ENCODE peak calls at places on chromosome 21, in nine cellular contexts. V is iPS-NIHi11; Y is NAMALWA; J is Daoy; I is HCEC 1CT; G is stimulated activated CD8-positive, alpha-beta memory T cell treated with anti-CD3 and anti-CD28 coated beads, Interleukin-2, amount 100 ng/mL, for 1 hour; B is fibroblast of lung; Z is EH; T is right atrium auricular region. S is an unnamed sample.

GRCh38 chr21:37974081-37974480 is 57.8 kb upstream of the KCNJ6 start:
- DNase-seq in V (no peak), Y (no peak), J (peak), I (no peak), G (no peak), B (no peak), Z (peak), T (no peak), S (no peak)

GRCh38 chr21:29378814-29379213 is 80.1 kb downstream of the BACH1 start:
- DNase-seq in V (no peak), Y (no peak), J (no peak), I (no peak), G (no peak), B (peak), Z (peak), T (no peak), S (no peak)

GRCh38 chr21:14956826-14957225 is 108.0 kb downstream of the NRIP1 start:
- DNase-seq in V (no peak), Y (no peak), J (no peak), I (peak), G (no peak), B (no peak), Z (peak), T (no peak), S (no peak)

GRCh38 chr21:45998276-45998701 is 16.7 kb downstream of the COL6A1 start:
- DNase-seq in V (peak), Y (no peak), J (no peak), I (no peak), G (no peak), B (no peak), Z (no peak), T (peak), S (no peak)

GRCh38 chr21:14737922-14738321 is 191.8 kb upstream of the SAMSN1 start:
- DNase-seq in V (peak), Y (peak), J (peak), I (peak), G (peak), B (peak), Z (peak), T (no peak), S (peak)

GRCh38 chr21:41153443-41153842 is 14.5 kb upstream of the BACE2 start:
- DNase-seq in V (no peak), Y (no peak), J (no peak), I (no peak), G (no peak), B (no peak), Z (no peak), T (no peak), S (no peak)

GRCh38 chr21:35945089-35945671 is 115.1 kb downstream of the SETD4 start:
- DNase-seq in V (no peak), Y (no peak), J (no peak), I (no peak), G (no peak), B (no peak), Z (no peak), T (peak), S (no peak)

GRCh38 chr21:43983390-43983789 is 28.7 kb upstream of the TRAPPC10 start:
- DNase-seq in V (no peak), Y (no peak), J (no peak), I (no peak), G (no peak), B (no peak), Z (no peak), T (no peak), S (no peak)

GRCh38 chr21:24840287-24840686 is 767.0 kb downstream of the MRPL39 start:
- DNase-seq in V (no peak), Y (no peak), J (no peak), I (no peak), G (no peak), B (no peak), Z (no peak), T (no peak), S (no peak)

GRCh38 chr21:43300496-43301423 is 126.2 kb downstream of the SIK1 start:
- DNase-seq in V (no peak), Y (no peak), J (no peak), I (no peak), G (no peak), B (no peak), Z (no peak), T (peak), S (no peak)

GRCh38 chr21:27057997-27058396 is 91.1 kb upstream of the ADAMTS5 start:
- DNase-seq in V (no peak), Y (no peak), J (no peak), I (no peak), G (no peak), B (no peak), Z (no peak), T (no peak), S (no peak)

GRCh38 chr21:40120944-40121575 is 253.8 kb downstream of the PCP4 start:
- DNase-seq in V (peak), Y (peak), J (peak), I (no peak), G (no peak), B (peak), Z (peak), T (no peak), S (peak)

GRCh38 chr21:33644383-33645074 is 2.2 kb downstream of the ITSN1 start:
- DNase-seq in V (no peak), Y (no peak), J (no peak), I (peak), G (no peak), B (peak), Z (peak), T (no peak), S (no peak)

GRCh38 chr21:26115346-26115745 is 55.2 kb downstream of the APP start:
- DNase-seq in V (no peak), Y (no peak), J (peak), I (no peak), G (no peak), B (no peak), Z (no peak), T (no peak), S (no peak)

GRCh38 chr21:33760641-33761103 is 118.4 kb downstream of the ITSN1 start:
- DNase-seq in V (no peak), Y (no peak), J (peak), I (peak), G (no peak), B (peak), Z (peak), T (no peak), S (no peak)

GRCh38 chr21:42747267-42747701 is 93.9 kb downstream of the PDE9A start:
- DNase-seq in V (no peak), Y (no peak), J (no peak), I (no peak), G (no peak), B (no peak), Z (no peak), T (no peak), S (no peak)

GRCh38 chr21:28485301-28486022 is 507.2 kb downstream of the LTN1 start:
- DNase-seq in V (no peak), Y (no peak), J (no peak), I (peak), G (no peak), B (peak), Z (peak), T (no peak), S (no peak)

GRCh38 chr21:45874716-45875415 is 106.7 kb upstream of the COL6A1 start:
- DNase-seq in V (no peak), Y (no peak), J (peak), I (peak), G (no peak), B (peak), Z (peak), T (no peak), S (no peak)

GRCh38 chr21:37073417-37074194 is 552 bp downstream of the TTC3 start:
- DNase-seq in V (peak), Y (peak), J (peak), I (peak), G (peak), B (peak), Z (peak), T (no peak), S (peak)

GRCh38 chr21:32403201-32403701 is 9.3 kb upstream of the EVA1C start:
- DNase-seq in V (peak), Y (peak), J (peak), I (peak), G (peak), B (peak), Z (peak), T (no peak), S (peak)

GRCh38 chr21:20618878-20619277 is 379.3 kb upstream of the NCAM2 start:
- DNase-seq in V (no peak), Y (no peak), J (no peak), I (no peak), G (no peak), B (no peak), Z (no peak), T (no peak), S (no peak)

GRCh38 chr21:26394341-26394740 is 178.7 kb downstream of the CYYR1 start:
- DNase-seq in V (no peak), Y (no peak), J (no peak), I (no peak), G (no peak), B (no peak), Z (no peak), T (no peak), S (no peak)

GRCh38 chr21:32457360-32457840 is 44.9 kb downstream of the EVA1C start:
- DNase-seq in V (no peak), Y (no peak), J (peak), I (no peak), G (no peak), B (peak), Z (peak), T (no peak), S (no peak)

GRCh38 chr21:41684381-41685245 is 82.2 kb downstream of the RIPK4 start:
- DNase-seq in V (no peak), Y (no peak), J (peak), I (no peak), G (no peak), B (peak), Z (peak), T (no peak), S (no peak)

GRCh38 chr21:35226960-35227741 is 178.0 kb upstream of the RUNX1 start:
- DNase-seq in V (no peak), Y (peak), J (no peak), I (no peak), G (no peak), B (no peak), Z (no peak), T (no peak), S (peak)

GRCh38 chr21:18832950-18833349 is 429.4 kb upstream of the TMPRSS15 start:
- DNase-seq in V (no peak), Y (no peak), J (peak), I (no peak), G (no peak), B (peak), Z (no peak), T (no peak), S (no peak)

GRCh38 chr21:31623664-31624063 is 35.8 kb upstream of the SOD1 start:
- DNase-seq in V (peak), Y (peak), J (no peak), I (no peak), G (no peak), B (no peak), Z (no peak), T (no peak), S (peak)

GRCh38 chr21:18384771-18385170 is 18.8 kb downstream of the TMPRSS15 start:
- DNase-seq in V (peak), Y (peak), J (no peak), I (no peak), G (no peak), B (no peak), Z (no peak), T (no peak), S (peak)

GRCh38 chr21:44427241-44428120 is 27.8 kb upstream of the LRRC3 start:
- DNase-seq in V (peak), Y (no peak), J (no peak), I (no peak), G (no peak), B (no peak), Z (no peak), T (no peak), S (no peak)

S was measured in Kasumi-1.